ENCODE peak calls at places on chromosomes 11 and 22, in six cellular contexts. One of them, this sample, is unnamed.

GRCh38 chr22:40703174-40703573 is 23.9 kb downstream of the MCHR1 start:
- DNase-seq in H7: no peak
- DNase-seq in NB4: peak
- DNase-seq in HT-29: no peak
- DNase-seq in stimulated activated CD4-positive, alpha-beta T cell treated with anti-CD3 and anti-CD28 coated beads, Interleukin-12 subunit alpha, Interleukin-12 subunit beta, amount 100 ng/mL, for 48 hours: no peak
- DNase-seq in CD4-positive, alpha-beta T cell: no peak
- DNase-seq in this sample: no peak

GRCh38 chr11:79139900-79140299 is 300.9 kb downstream of the TENM4 start:
- DNase-seq in H7: no peak
- DNase-seq in NB4: peak
- DNase-seq in stimulated activated CD4-positive, alpha-beta T cell treated with anti-CD3 and anti-CD28 coated beads, Interleukin-12 subunit alpha, Interleukin-12 subunit beta, amount 100 ng/mL, for 48 hours: no peak
- DNase-seq in HT-29: no peak
- DNase-seq in CD4-positive, alpha-beta T cell: no peak
- DNase-seq in this sample: no peak

GRCh38 chr22:17161991-17162390 is 2.9 kb upstream of the HDHD5 start:
- DNase-seq in CD4-positive, alpha-beta T cell: no peak
- DNase-seq in HT-29: no peak
- DNase-seq in stimulated activated CD4-positive, alpha-beta T cell treated with anti-CD3 and anti-CD28 coated beads, Interleukin-12 subunit alpha, Interleukin-12 subunit beta, amount 100 ng/mL, for 48 hours: no peak
- DNase-seq in NB4: no peak
- DNase-seq in H7: no peak
- DNase-seq in this sample: no peak

GRCh38 chr11:122069946-122070345 is 46.1 kb downstream of the BLID start:
- DNase-seq in H7: peak
- DNase-seq in NB4: peak
- DNase-seq in CD4-positive, alpha-beta T cell: no peak
- DNase-seq in stimulated activated CD4-positive, alpha-beta T cell treated with anti-CD3 and anti-CD28 coated beads, Interleukin-12 subunit alpha, Interleukin-12 subunit beta, amount 100 ng/mL, for 48 hours: no peak
- DNase-seq in HT-29: peak
- DNase-seq in this sample: peak

GRCh38 chr11:106961048-106961447 is 57.2 kb downstream of the GUCY1A2 start:
- DNase-seq in stimulated activated CD4-positive, alpha-beta T cell treated with anti-CD3 and anti-CD28 coated beads, Interleukin-12 subunit alpha, Interleukin-12 subunit beta, amount 100 ng/mL, for 48 hours: no peak
- DNase-seq in CD4-positive, alpha-beta T cell: no peak
- DNase-seq in H7: no peak
- DNase-seq in HT-29: no peak
- DNase-seq in NB4: no peak
- DNase-seq in this sample: no peak

GRCh38 chr11:66842501-66842895 is 743 bp upstream of the RCE1 start:
- DNase-seq in HT-29: peak
- DNase-seq in CD4-positive, alpha-beta T cell: no peak
- DNase-seq in stimulated activated CD4-positive, alpha-beta T cell treated with anti-CD3 and anti-CD28 coated beads, Interleukin-12 subunit alpha, Interleukin-12 subunit beta, amount 100 ng/mL, for 48 hours: no peak
- DNase-seq in H7: no peak
- DNase-seq in NB4: no peak
- DNase-seq in this sample: no peak

GRCh38 chr11:65434667-65435179 is 12.1 kb downstream of the NEAT1 start:
- DNase-seq in CD4-positive, alpha-beta T cell: no peak
- DNase-seq in H7: no peak
- DNase-seq in stimulated activated CD4-positive, alpha-beta T cell treated with anti-CD3 and anti-CD28 coated beads, Interleukin-12 subunit alpha, Interleukin-12 subunit beta, amount 100 ng/mL, for 48 hours: no peak
- DNase-seq in NB4: no peak
- DNase-seq in HT-29: peak
- DNase-seq in this sample: no peak

GRCh38 chr22:29503811-29504372 is 23.9 kb downstream of the NEFH start:
- DNase-seq in stimulated activated CD4-positive, alpha-beta T cell treated with anti-CD3 and anti-CD28 coated beads, Interleukin-12 subunit alpha, Interleukin-12 subunit beta, amount 100 ng/mL, for 48 hours: no peak
- DNase-seq in CD4-positive, alpha-beta T cell: no peak
- DNase-seq in H7: no peak
- DNase-seq in HT-29: no peak
- DNase-seq in NB4: peak
- DNase-seq in this sample: peak

GRCh38 chr11:8794677-8795103 is 112.1 kb downstream of the RPL27A start:
- DNase-seq in stimulated activated CD4-positive, alpha-beta T cell treated with anti-CD3 and anti-CD28 coated beads, Interleukin-12 subunit alpha, Interleukin-12 subunit beta, amount 100 ng/mL, for 48 hours: no peak
- DNase-seq in CD4-positive, alpha-beta T cell: no peak
- DNase-seq in NB4: no peak
- DNase-seq in HT-29: peak
- DNase-seq in H7: no peak
- DNase-seq in this sample: no peak

GRCh38 chr11:76830639-76831312 is 29.9 kb upstream of the ACER3 start:
- DNase-seq in CD4-positive, alpha-beta T cell: no peak
- DNase-seq in NB4: no peak
- DNase-seq in H7: no peak
- DNase-seq in stimulated activated CD4-positive, alpha-beta T cell treated with anti-CD3 and anti-CD28 coated beads, Interleukin-12 subunit alpha, Interleukin-12 subunit beta, amount 100 ng/mL, for 48 hours: no peak
- DNase-seq in HT-29: no peak
- DNase-seq in this sample: peak

GRCh38 chr11:2378527-2379210 is 1.6 kb downstream of the CD81 start:
- DNase-seq in H7: no peak
- DNase-seq in CD4-positive, alpha-beta T cell: no peak
- DNase-seq in HT-29: no peak
- DNase-seq in stimulated activated CD4-positive, alpha-beta T cell treated with anti-CD3 and anti-CD28 coated beads, Interleukin-12 subunit alpha, Interleukin-12 subunit beta, amount 100 ng/mL, for 48 hours: no peak
- DNase-seq in NB4: no peak
- DNase-seq in this sample: no peak

GRCh38 chr11:13268791-13269190 is 8.8 kb upstream of the BMAL1 start:
- DNase-seq in HT-29: no peak
- DNase-seq in NB4: no peak
- DNase-seq in CD4-positive, alpha-beta T cell: no peak
- DNase-seq in H7: no peak
- DNase-seq in stimulated activated CD4-positive, alpha-beta T cell treated with anti-CD3 and anti-CD28 coated beads, Interleukin-12 subunit alpha, Interleukin-12 subunit beta, amount 100 ng/mL, for 48 hours: no peak
- DNase-seq in this sample: no peak

GRCh38 chr11:12884751-12885318 is 124.3 kb upstream of the RASSF10 start:
- DNase-seq in HT-29: no peak
- DNase-seq in H7: no peak
- DNase-seq in stimulated activated CD4-positive, alpha-beta T cell treated with anti-CD3 and anti-CD28 coated beads, Interleukin-12 subunit alpha, Interleukin-12 subunit beta, amount 100 ng/mL, for 48 hours: no peak
- DNase-seq in NB4: no peak
- DNase-seq in CD4-positive, alpha-beta T cell: no peak
- DNase-seq in this sample: no peak

GRCh38 chr11:112320668-112321067 is 60.0 kb upstream of the PLET1 start:
- DNase-seq in CD4-positive, alpha-beta T cell: no peak
- DNase-seq in NB4: no peak
- DNase-seq in stimulated activated CD4-positive, alpha-beta T cell treated with anti-CD3 and anti-CD28 coated beads, Interleukin-12 subunit alpha, Interleukin-12 subunit beta, amount 100 ng/mL, for 48 hours: no peak
- DNase-seq in HT-29: peak
- DNase-seq in H7: no peak
- DNase-seq in this sample: peak

GRCh38 chr11:5892908-5893307 is at the start of gene OR52E5:
- DNase-seq in HT-29: no peak
- DNase-seq in stimulated activated CD4-positive, alpha-beta T cell treated with anti-CD3 and anti-CD28 coated beads, Interleukin-12 subunit alpha, Interleukin-12 subunit beta, amount 100 ng/mL, for 48 hours: no peak
- DNase-seq in NB4: no peak
- DNase-seq in CD4-positive, alpha-beta T cell: no peak
- DNase-seq in H7: no peak
- DNase-seq in this sample: no peak

GRCh38 chr11:62574363-62575057 is 819 bp upstream of the EEF1G start:
- DNase-seq in NB4: peak
- DNase-seq in stimulated activated CD4-positive, alpha-beta T cell treated with anti-CD3 and anti-CD28 coated beads, Interleukin-12 subunit alpha, Interleukin-12 subunit beta, amount 100 ng/mL, for 48 hours: no peak
- DNase-seq in CD4-positive, alpha-beta T cell: no peak
- DNase-seq in H7: peak
- DNase-seq in HT-29: peak
- DNase-seq in this sample: no peak